ENCODE peak calls at places on chromosomes 16 and 17, in four cellular contexts. F is HEK293T, Q is AG04449, D is uterus. M is an unnamed sample.

GRCh38 chr17:78748048-78748729 is 33.9 kb downstream of the CYTH1 start:
- DNase-seq in F (no peak), Q (no peak), D (no peak), M (no peak)

GRCh38 chr16:83244057-83244456 is 563.7 kb upstream of the HSBP1 start:
- DNase-seq in F (no peak), Q (no peak), D (no peak), M (no peak)

GRCh38 chr17:37176683-37177082 is 199.1 kb upstream of the C17orf78 start:
- DNase-seq in F (no peak), Q (no peak), D (no peak), M (no peak)

GRCh38 chr17:29572691-29573557 is 4.4 kb downstream of the TP53I13 start:
- DNase-seq in F (no peak), Q (no peak), D (peak), M (peak)

GRCh38 chr16:48197294-48197693 is 41.5 kb upstream of the ABCC12 start:
- DNase-seq in F (no peak), Q (no peak), D (no peak), M (no peak)

GRCh38 chr16:30700971-30701370 is 2.0 kb downstream of the SRCAP start:
- DNase-seq in F (no peak), Q (no peak), D (no peak), M (no peak)

GRCh38 chr16:18852647-18853046 is 51.3 kb upstream of the ARL6IP1 start:
- DNase-seq in F (no peak), Q (no peak), D (no peak), M (no peak)

GRCh38 chr16:85151603-85152413 is 39.5 kb upstream of the CIBAR2 start:
- DNase-seq in F (no peak), Q (no peak), D (peak), M (no peak)

GRCh38 chr16:80788016-80788415 is 16.4 kb downstream of the CDYL2 start:
- DNase-seq in F (no peak), Q (peak), D (no peak), M (no peak)

GRCh38 chr16:743794-744500 is 3.1 kb upstream of the CIAO3 start:
- DNase-seq in F (no peak), Q (no peak), D (no peak), M (no peak)

GRCh38 chr16:4021070-4021779 is 95.0 kb downstream of the ADCY9 start:
- DNase-seq in F (no peak), Q (no peak), D (no peak), M (no peak)

GRCh38 chr16:50259334-50260205 is 6.8 kb upstream of the ADCY7 start:
- DNase-seq in F (no peak), Q (no peak), D (no peak), M (no peak)

GRCh38 chr17:72515291-72516065 is 394.7 kb downstream of the SOX9 start:
- DNase-seq in F (no peak), Q (no peak), D (no peak), M (peak)